ENCODE peak calls at places on chromosomes 3 and 15, in six cellular contexts. D is transverse colon, S is heart left ventricle, T is brain microvascular endothelial cell, Z is psoas muscle, N is cardiac muscle cell. E is an unnamed sample.

GRCh38 chr3:171753665-171754408 is 56.4 kb downstream of the PLD1 start:
- DNase-seq in D (no peak), S (no peak), T (peak; percentile 73), Z (no peak), N (peak; percentile 61), E (no peak)

GRCh38 chr15:82543155-82543554 is 2.9 kb upstream of the RPS17 start:
- DNase-seq in D (no peak), S (no peak), T (peak; percentile 84), Z (no peak), N (peak; percentile 94), E (no peak)

GRCh38 chr3:193046369-193046768 is 128.7 kb upstream of the MB21D2 start:
- DNase-seq in D (no peak), S (no peak), T (no peak), Z (no peak), N (no peak), E (no peak)

GRCh38 chr3:170703121-170703588 is 117.3 kb upstream of the SLC7A14 start:
- DNase-seq in D (no peak), S (no peak), T (peak; percentile 93), Z (no peak), N (peak; percentile 71), E (no peak)

GRCh38 chr3:119924111-119925094 is 142.5 kb downstream of the NR1I2 start:
- DNase-seq in D (no peak), S (no peak), T (no peak), Z (no peak), N (no peak), E (no peak)

GRCh38 chr3:114551770-114552526 is 258.1 kb downstream of the TIGIT start:
- DNase-seq in D (no peak), S (no peak), T (peak; percentile 89), Z (no peak), N (peak; percentile 50), E (no peak)

GRCh38 chr3:174387736-174388135 is 471.4 kb upstream of the NAALADL2 start:
- DNase-seq in D (no peak), S (no peak), T (no peak), Z (no peak), N (no peak), E (no peak)

GRCh38 chr3:156217674-156218352 is 97.4 kb downstream of the KCNAB1 start:
- DNase-seq in D (no peak), S (no peak), T (peak; percentile 67), Z (no peak), N (no peak), E (no peak)

GRCh38 chr15:57183041-57183440 is 193.3 kb upstream of the CGNL1 start:
- DNase-seq in D (no peak), S (no peak), T (no peak), Z (no peak), N (peak; percentile 35), E (no peak)

DNA sequence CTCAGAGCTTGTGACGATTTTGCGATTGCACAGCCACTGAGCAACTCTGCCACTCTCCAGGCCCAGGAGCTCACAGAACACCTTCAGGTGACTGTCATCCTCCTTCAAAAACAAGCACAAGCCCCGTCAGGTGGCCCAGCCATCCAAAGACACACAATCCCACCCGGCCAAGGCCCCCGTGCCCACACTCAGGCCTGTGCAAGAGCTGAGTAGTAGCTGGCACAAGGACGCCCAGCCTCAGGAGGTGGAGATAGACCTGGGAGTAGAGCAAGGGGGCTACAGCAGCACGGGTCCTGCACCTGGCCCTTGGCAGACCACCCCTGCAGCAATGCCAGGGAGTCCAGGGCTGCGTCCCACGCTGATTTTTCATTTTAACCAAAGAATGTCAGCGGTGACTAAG is 34.6 kb downstream of the MYO5C start:
- DNase-seq in D (no peak), S (no peak), T (no peak), Z (no peak), N (no peak), E (no peak)
- H3K27ac ChIP-seq in D (no peak overlapping the region), S (peak overlapping the region; percentile 74), T (no peak overlapping the region), Z (no peak overlapping the region), N (peak overlapping the region; percentile 93), E (peak overlapping the region; percentile 63)

GRCh38 chr3:108153451-108153981 is 62.7 kb upstream of the CD47 start:
- DNase-seq in D (peak; percentile 66), S (no peak), T (peak; percentile 62), Z (no peak), N (peak; percentile 81), E (no peak)
- TF ChIP-seq CTCF in D (peak; percentile 45), S (peak; percentile 11), T (peak; percentile 68), Z (no peak), N (peak; percentile 56), E (no peak)

DNA sequence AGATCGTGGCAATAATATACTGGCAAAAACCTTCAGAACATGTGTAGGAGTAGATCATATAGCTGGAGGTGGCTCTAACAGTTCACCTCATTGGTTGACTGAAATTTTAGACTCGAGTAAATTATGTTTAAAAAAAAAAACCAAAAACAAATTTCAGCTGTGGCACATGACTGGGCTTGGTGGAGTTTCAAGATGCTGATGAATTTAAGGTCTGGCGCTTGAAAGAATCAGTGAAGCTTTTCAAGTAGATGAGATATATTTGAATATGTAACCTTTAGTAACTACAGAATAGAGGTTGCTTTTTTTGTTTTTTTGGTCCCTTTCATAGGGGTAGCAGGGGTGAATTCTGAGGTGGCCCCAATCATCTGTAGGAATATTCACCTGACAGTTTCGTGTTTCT is 65.8 kb downstream of the MAP4 start:
- DNase-seq in D (no peak), S (no peak), T (no peak), Z (no peak), N (no peak), E (no peak)
- H3K27ac ChIP-seq in D (no peak overlapping the region), S (no peak overlapping the region), T (no peak overlapping the region), Z (no peak overlapping the region), N (no peak overlapping the region), E (no peak overlapping the region)

GRCh38 chr3:37836589-37836988 is 25.1 kb upstream of the CTDSPL start:
- DNase-seq in D (no peak), S (no peak), T (no peak), Z (no peak), N (no peak), E (no peak)

DNA sequence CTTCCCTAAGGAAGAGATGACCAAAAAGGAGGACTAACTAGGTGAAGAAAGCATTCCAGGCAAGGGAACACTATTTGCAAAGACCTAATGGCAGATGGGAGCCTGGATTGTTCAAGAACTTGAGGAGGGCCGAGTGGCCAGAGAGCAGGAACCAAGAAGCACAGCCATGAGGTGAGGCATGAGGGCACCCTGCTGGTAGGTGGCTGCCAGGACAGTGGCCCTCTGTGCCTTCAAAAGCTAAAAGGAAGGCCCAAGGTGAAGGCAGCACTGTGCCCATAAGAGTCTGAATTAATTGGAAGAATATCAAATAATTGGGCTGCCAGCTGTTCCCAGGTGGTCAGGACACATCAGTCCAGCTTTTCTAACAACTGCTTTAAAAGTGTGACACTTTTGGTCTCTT is 27.9 kb upstream of the CTDSPL start:
- DNase-seq in D (no peak), S (peak; percentile 47), T (no peak), Z (no peak), N (no peak), E (no peak)
- TF ChIP-seq CTCF in D (no peak), S (peak; percentile 39), T (peak; percentile 31), Z (peak; percentile 23), N (no peak), E (no peak)

E was measured in gastrocnemius medialis.